ENCODE peak calls at places on chromosome 15, in five cellular contexts. One of them, this sample, is unnamed. For H3K4me1, the result is how much of the 10 kb centered on the place peaks cover.

GRCh38 chr15:45794768-45795486 is 160.1 kb downstream of the SQOR start:
- DNase-seq in psoas muscle: no peak
- DNase-seq in right lobe of liver: peak
- DNase-seq in K562: no peak
- DNase-seq in tibial artery: no peak
- DNase-seq in this sample: no peak

GRCh38 chr15:66795851-66796250 is 93.8 kb downstream of the SMAD6 start:
- DNase-seq in psoas muscle: no peak
- DNase-seq in right lobe of liver: no peak
- DNase-seq in K562: no peak
- DNase-seq in tibial artery: no peak
- DNase-seq in this sample: no peak

GRCh38 chr15:66896611-66897010 is 168.8 kb upstream of the SMAD3 start:
- DNase-seq in psoas muscle: no peak
- DNase-seq in right lobe of liver: peak
- DNase-seq in K562: no peak
- DNase-seq in tibial artery: no peak
- DNase-seq in this sample: no peak

GRCh38 chr15:43531018-43531667 is 13.7 kb downstream of the MAP1A start:
- DNase-seq in psoas muscle: no peak
- DNase-seq in right lobe of liver: no peak
- DNase-seq in K562: no peak
- DNase-seq in tibial artery: no peak
- DNase-seq in this sample: no peak

GRCh38 chr15:74826372-74826819 is at the start of gene CPLX3:
- DNase-seq in psoas muscle: no peak
- DNase-seq in right lobe of liver: no peak
- DNase-seq in K562: peak
- DNase-seq in tibial artery: no peak
- DNase-seq in this sample: no peak

GRCh38 chr15:93800805-93801204 is 430.6 kb upstream of the MCTP2 start:
- DNase-seq in psoas muscle: no peak
- DNase-seq in right lobe of liver: no peak
- DNase-seq in K562: no peak
- DNase-seq in tibial artery: no peak
- DNase-seq in this sample: no peak

GRCh38 chr15:70160803-70161565 is 63.3 kb upstream of the TLE3 start:
- DNase-seq in psoas muscle: peak
- DNase-seq in right lobe of liver: no peak
- DNase-seq in K562: no peak
- DNase-seq in tibial artery: no peak
- DNase-seq in this sample: no peak

GRCh38 chr15:84823580-84823878 is 6.4 kb downstream of the ALPK3 start:
- DNase-seq in psoas muscle: no peak
- DNase-seq in right lobe of liver: no peak
- DNase-seq in K562: no peak
- DNase-seq in tibial artery: no peak
- DNase-seq in this sample: no peak

GRCh38 chr15:72784233-72784876 is 797 bp upstream of the ADPGK start:
- DNase-seq in psoas muscle: no peak
- DNase-seq in right lobe of liver: peak
- DNase-seq in K562: peak
- DNase-seq in tibial artery: no peak
- DNase-seq in this sample: peak

GRCh38 chr15:57220220-57220619 is 156.1 kb upstream of the CGNL1 start:
- DNase-seq in psoas muscle: no peak
- DNase-seq in right lobe of liver: no peak
- DNase-seq in K562: no peak
- DNase-seq in tibial artery: no peak
- DNase-seq in this sample: peak

GRCh38 chr15:63826513-63826912 is 7.2 kb downstream of the HERC1 start:
- DNase-seq in psoas muscle: no peak
- DNase-seq in right lobe of liver: no peak
- DNase-seq in K562: no peak
- DNase-seq in tibial artery: no peak
- DNase-seq in this sample: no peak

GRCh38 chr15:72155021-72155621 is 36.9 kb downstream of the SENP8 start:
- DNase-seq in psoas muscle: peak
- DNase-seq in right lobe of liver: peak
- DNase-seq in K562: no peak
- DNase-seq in tibial artery: peak
- DNase-seq in this sample: peak

GRCh38 chr15:50735156-50735555 is 30.4 kb downstream of the SPPL2A start:
- DNase-seq in psoas muscle: no peak
- DNase-seq in right lobe of liver: no peak
- DNase-seq in K562: no peak
- DNase-seq in tibial artery: no peak
- DNase-seq in this sample: no peak

GRCh38 chr15:63587527-63587926 is 9.7 kb upstream of the FBXL22 start:
- DNase-seq in psoas muscle: no peak
- DNase-seq in right lobe of liver: no peak
- DNase-seq in K562: no peak
- DNase-seq in tibial artery: no peak
- DNase-seq in this sample: no peak

GRCh38 chr15:28961391-28961790 is 75.6 kb downstream of the APBA2 start:
- DNase-seq in psoas muscle: no peak
- DNase-seq in right lobe of liver: no peak
- DNase-seq in K562: no peak
- DNase-seq in tibial artery: no peak
- DNase-seq in this sample: no peak

GRCh38 chr15:36880913-36881290 is 219.4 kb downstream of the MEIS2 start:
- DNase-seq in psoas muscle: no peak
- DNase-seq in right lobe of liver: no peak
- DNase-seq in K562: no peak
- DNase-seq in tibial artery: no peak
- DNase-seq in this sample: no peak
- H3K4me3 ChIP-seq in psoas muscle: no peak
- H3K4me3 ChIP-seq in right lobe of liver: peak
- H3K4me3 ChIP-seq in K562: no peak
- H3K4me3 ChIP-seq in tibial artery: peak
- H3K4me3 ChIP-seq in this sample: no peak

GRCh38 chr15:96585634-96586386 is 255.3 kb downstream of the NR2F2 start:
- DNase-seq in psoas muscle: no peak
- DNase-seq in right lobe of liver: no peak
- DNase-seq in K562: peak
- DNase-seq in tibial artery: no peak
- DNase-seq in this sample: no peak

GRCh38 chr15:96578393-96578792 is 247.9 kb downstream of the NR2F2 start:
- DNase-seq in psoas muscle: no peak
- DNase-seq in right lobe of liver: no peak
- DNase-seq in K562: no peak
- DNase-seq in tibial artery: no peak
- DNase-seq in this sample: peak

GRCh38 chr15:96586901-96587300 is 256.4 kb downstream of the NR2F2 start:
- DNase-seq in psoas muscle: no peak
- DNase-seq in right lobe of liver: no peak
- DNase-seq in K562: no peak
- DNase-seq in tibial artery: no peak
- DNase-seq in this sample: no peak

GRCh38 chr15:96582473-96582872 is 252.0 kb downstream of the NR2F2 start:
- DNase-seq in psoas muscle: no peak
- DNase-seq in right lobe of liver: no peak
- DNase-seq in K562: no peak
- DNase-seq in tibial artery: no peak
- DNase-seq in this sample: no peak

GRCh38 chr15:96583671-96584070 is 253.2 kb downstream of the NR2F2 start:
- DNase-seq in psoas muscle: no peak
- DNase-seq in right lobe of liver: no peak
- DNase-seq in K562: no peak
- DNase-seq in tibial artery: no peak
- DNase-seq in this sample: no peak
- TF ChIP-seq CTCF in psoas muscle: no peak
- TF ChIP-seq CTCF in right lobe of liver: peak
- TF ChIP-seq CTCF in K562: no peak
- TF ChIP-seq CTCF in tibial artery: no peak
- TF ChIP-seq CTCF in this sample: peak

GRCh38 chr15:58396181-58396580 is 35.6 kb upstream of the LIPC start:
- DNase-seq in psoas muscle: no peak
- DNase-seq in right lobe of liver: no peak
- DNase-seq in K562: no peak
- DNase-seq in tibial artery: no peak
- DNase-seq in this sample: no peak

GRCh38 chr15:58401276-58401675 is 30.5 kb upstream of the LIPC start:
- DNase-seq in psoas muscle: no peak
- DNase-seq in right lobe of liver: no peak
- DNase-seq in K562: no peak
- DNase-seq in tibial artery: no peak
- DNase-seq in this sample: no peak

GRCh38 chr15:58399737-58400136 is 32.1 kb upstream of the LIPC start:
- DNase-seq in psoas muscle: no peak
- DNase-seq in right lobe of liver: no peak
- DNase-seq in K562: no peak
- DNase-seq in tibial artery: no peak
- DNase-seq in this sample: no peak

GRCh38 chr15:58398053-58398452 is 33.7 kb upstream of the LIPC start:
- DNase-seq in psoas muscle: no peak
- DNase-seq in right lobe of liver: no peak
- DNase-seq in K562: no peak
- DNase-seq in tibial artery: no peak
- DNase-seq in this sample: no peak

GRCh38 chr15:58398643-58399042 is 33.1 kb upstream of the LIPC start:
- DNase-seq in psoas muscle: no peak
- DNase-seq in right lobe of liver: no peak
- DNase-seq in K562: no peak
- DNase-seq in tibial artery: no peak
- DNase-seq in this sample: no peak
- H3K4me1 ChIP-seq in psoas muscle: under half
- H3K4me1 ChIP-seq in right lobe of liver: under half
- H3K4me1 ChIP-seq in K562: under half
- H3K4me1 ChIP-seq in tibial artery: under half
- H3K4me1 ChIP-seq in this sample: under half

GRCh38 chr15:90124487-90124886 is 22.2 kb upstream of the IDH2 start:
- DNase-seq in psoas muscle: no peak
- DNase-seq in right lobe of liver: no peak
- DNase-seq in K562: no peak
- DNase-seq in tibial artery: no peak
- DNase-seq in this sample: no peak
- H3K4me3 ChIP-seq in psoas muscle: no peak
- H3K4me3 ChIP-seq in right lobe of liver: no peak
- H3K4me3 ChIP-seq in K562: no peak
- H3K4me3 ChIP-seq in tibial artery: no peak
- H3K4me3 ChIP-seq in this sample: no peak